ENCODE peak calls at places on chromosomes 4 and X, in four cellular contexts. O is fibroblast of lung, H is dorsolateral prefrontal cortex, Z is cardiac muscle cell. U is an unnamed sample.

GRCh38 chr4:73801692-73802091 is 34.8 kb upstream of the CXCL6 start:
- DNase-seq in O (no peak), H (no peak), Z (no peak), U (no peak)

GRCh38 chr4:39020130-39020529 is 12.1 kb downstream of the TMEM156 start:
- DNase-seq in H (no peak), O (no peak), Z (no peak), U (no peak)

GRCh38 chr4:1491630-1492457 is 85.6 kb upstream of the NKX1-1 start:
- DNase-seq in O (no peak), Z (no peak), H (no peak), U (no peak)

GRCh38 chr4:84530449-84530848 is 31.4 kb upstream of the NKX6-1 start:
- DNase-seq in Z (peak; percentile 56), O (peak; percentile 5), H (no peak), U (no peak)

GRCh38 chr4:57023104-57023503 is 44.4 kb downstream of the POLR2B start:
- DNase-seq in O (peak; percentile 65), Z (peak; percentile 83), H (no peak), U (no peak)

GRCh38 chrX:96474357-96475125 is 210.1 kb upstream of the DIAPH2 start:
- DNase-seq in Z (peak; percentile 16), H (no peak), O (peak; percentile 60), U (no peak)

GRCh38 chr4:56129431-56129861 is 180.7 kb downstream of the CEP135 start:
- DNase-seq in H (no peak), O (no peak), Z (peak; percentile 80), U (no peak)

GRCh38 chr4:38177035-38177791 is 217.0 kb downstream of the PTTG2 start:
- DNase-seq in Z (peak; percentile 86), O (peak; percentile 72), H (no peak), U (peak; percentile 79)

GRCh38 chr4:159077702-159078495 is 25.0 kb upstream of the RAPGEF2 start:
- DNase-seq in Z (peak; percentile 3), H (no peak), O (peak; percentile 60), U (peak; percentile 22)

GRCh38 chr4:75498041-75498440 is 16.2 kb downstream of the RCHY1 start:
- DNase-seq in Z (peak; percentile 25), H (no peak), O (no peak), U (no peak)

GRCh38 chr4:130147618-130148017 is 1051.7 kb downstream of the C4orf33 start:
- DNase-seq in O (no peak), Z (no peak), H (no peak), U (no peak)

DNA sequence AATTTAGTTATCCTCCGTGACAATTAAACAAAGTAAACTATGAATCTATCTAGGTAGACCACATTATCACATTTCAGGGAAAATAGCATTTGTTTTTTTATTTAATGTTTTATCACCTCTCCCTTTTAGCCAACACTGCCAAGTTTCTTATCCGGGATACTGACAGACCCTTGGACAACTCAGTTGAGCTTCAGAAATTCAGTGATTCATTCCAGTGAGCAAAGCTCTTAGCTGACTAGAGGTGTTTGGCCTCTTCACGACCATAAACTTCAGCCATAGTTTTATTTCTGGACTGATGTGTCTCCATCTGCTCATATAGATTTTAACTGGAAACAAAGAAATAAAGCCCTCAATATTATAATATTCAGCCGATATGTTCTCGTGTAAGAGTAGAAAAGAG is 15.2 kb downstream of the SLITRK2 start:
- DNase-seq in Z (no peak), H (no peak), O (no peak), U (no peak)
- H3K27me3 ChIP-seq in Z (no peaks in the 10 kb centered on the region), H (no peaks in the 10 kb centered on the region), O (no peaks in the 10 kb centered on the region), U (no peaks in the 10 kb centered on the region)

GRCh38 chr4:156593464-156593863 is 378.1 kb downstream of the PDGFC start:
- DNase-seq in Z (no peak), H (no peak), O (peak; percentile 50), U (no peak)
- H3K4me3 ChIP-seq in Z (no peak overlapping the region), H (no peak overlapping the region), O (no peak overlapping the region), U (no peak overlapping the region)

DNA sequence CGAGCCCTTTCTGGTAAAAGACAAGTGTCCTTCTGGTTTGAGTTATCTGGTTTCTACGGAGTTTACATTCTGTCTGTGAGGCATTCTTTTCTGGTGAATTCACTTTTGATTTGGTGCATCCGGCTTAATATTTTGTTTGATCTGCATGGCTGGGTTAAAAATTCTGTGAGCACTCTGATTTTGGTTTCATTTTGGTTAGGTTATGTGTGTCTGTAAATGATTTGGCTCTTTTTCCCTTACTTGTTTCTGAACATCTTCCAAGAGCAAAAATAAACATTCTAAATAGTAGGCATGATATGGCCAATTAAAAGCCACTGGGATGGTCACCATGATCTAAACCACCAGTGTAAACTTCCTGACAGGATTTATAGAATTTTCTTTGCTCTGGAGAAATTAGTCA is 85.7 kb upstream of the PTPN13 start:
- DNase-seq in H (no peak), O (peak; percentile 74), Z (no peak), U (no peak)
- H3K27ac ChIP-seq in H (no peak overlapping the region), O (peak overlapping the region; percentile 46), Z (no peak overlapping the region), U (no peak overlapping the region)

DNA sequence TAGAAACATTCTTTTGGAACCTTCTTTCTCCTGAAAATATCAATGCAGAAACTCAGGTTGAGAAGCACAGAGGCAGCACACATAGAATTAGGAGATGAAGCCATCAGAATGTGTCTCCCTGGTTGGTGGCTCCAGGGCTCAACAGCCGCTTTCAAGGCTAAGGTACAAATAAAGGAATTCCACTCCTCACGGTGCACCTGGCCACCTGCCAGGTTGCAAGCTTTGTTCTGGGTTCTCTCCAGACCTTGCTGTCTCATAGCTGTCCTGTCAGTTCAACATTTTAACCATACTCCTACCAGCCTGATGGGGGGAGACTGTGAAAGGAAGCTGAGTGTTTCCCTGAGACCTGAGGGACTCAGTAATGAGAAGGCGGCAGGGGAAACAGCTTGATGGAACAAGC is 96.3 kb upstream of the HPF1 start:
- DNase-seq in Z (no peak), O (no peak), H (no peak), U (no peak)
- H3K27me3 ChIP-seq in Z (no peaks in the 10 kb centered on the region), O (no peaks in the 10 kb centered on the region), H (no peaks in the 10 kb centered on the region), U (no peaks in the 10 kb centered on the region)

DNA sequence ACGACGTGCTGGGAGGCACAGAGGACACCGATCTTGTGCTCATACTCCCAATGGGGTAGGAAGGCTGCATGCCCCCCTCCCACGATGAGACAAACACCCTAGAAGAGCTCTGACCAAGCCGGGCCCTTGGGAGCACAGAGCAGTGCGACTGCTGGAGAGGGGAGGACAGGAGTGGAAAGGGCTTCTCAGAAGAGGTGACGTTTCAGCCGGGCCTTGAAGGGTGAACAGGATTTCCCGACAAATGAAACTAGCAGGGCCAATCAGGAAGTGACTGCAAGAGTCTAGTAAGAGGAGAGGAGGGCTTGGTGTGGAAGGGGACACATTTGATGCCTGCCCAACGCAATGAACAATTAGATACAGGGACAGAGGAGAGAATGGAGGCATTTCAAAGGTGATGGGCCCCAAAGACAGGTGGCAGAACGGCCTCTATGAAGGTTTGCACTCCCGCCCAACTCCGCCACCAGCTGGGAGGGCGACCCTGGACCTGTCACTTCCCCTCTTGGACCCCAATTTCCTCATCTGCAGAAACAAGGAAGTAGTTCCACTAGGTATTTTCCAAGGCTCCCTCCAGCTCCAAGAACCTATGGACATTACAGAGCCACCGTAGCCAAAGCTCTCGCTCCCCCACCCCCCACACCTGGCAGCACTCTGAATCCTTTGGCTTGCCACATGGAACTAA is 3.9 kb downstream of the HCFC1 start:
- DNase-seq in O (no peak), H (no peak), Z (no peak), U (no peak)
- H3K4me3 ChIP-seq in O (no peak overlapping the region), H (no peak overlapping the region), Z (no peak overlapping the region), U (peak overlapping the region; percentile 73)